ENCODE peak calls at places on chromosome 17, in six cellular contexts. One of them, this sample, is unnamed. For H3K27me3, the result is how much of the 10 kb centered on the place peaks cover.

GRCh38 chr17:43319293-43320124 is 79.3 kb upstream of the ARL4D start:
- DNase-seq in mesendoderm: no peak
- DNase-seq in PC-3: no peak
- DNase-seq in colonic mucosa: no peak
- DNase-seq in GM23248: no peak
- DNase-seq in astrocyte: no peak
- DNase-seq in this sample: no peak

GRCh38 chr17:82048571-82048971 is 3.0 kb downstream of the RFNG start:
- DNase-seq in mesendoderm: no peak
- DNase-seq in PC-3: no peak
- DNase-seq in colonic mucosa: no peak
- DNase-seq in GM23248: no peak
- DNase-seq in astrocyte: no peak
- DNase-seq in this sample: no peak

GRCh38 chr17:16129441-16129840 is 85.9 kb downstream of the NCOR1 start:
- DNase-seq in mesendoderm: no peak
- DNase-seq in PC-3: no peak
- DNase-seq in colonic mucosa: no peak
- DNase-seq in GM23248: no peak
- DNase-seq in astrocyte: no peak
- DNase-seq in this sample: no peak

GRCh38 chr17:6668219-6668618 is 16.7 kb downstream of the C17orf100 start:
- DNase-seq in mesendoderm: no peak
- DNase-seq in PC-3: no peak
- DNase-seq in colonic mucosa: no peak
- DNase-seq in GM23248: no peak
- DNase-seq in astrocyte: no peak
- DNase-seq in this sample: no peak

GRCh38 chr17:33385713-33386112 is 92.6 kb upstream of the ASIC2 start:
- DNase-seq in mesendoderm: peak
- DNase-seq in PC-3: no peak
- DNase-seq in colonic mucosa: no peak
- DNase-seq in GM23248: no peak
- DNase-seq in astrocyte: no peak
- DNase-seq in this sample: no peak

GRCh38 chr17:63370696-63371095 is 75.4 kb downstream of the CYB561 start:
- DNase-seq in mesendoderm: no peak
- DNase-seq in PC-3: no peak
- DNase-seq in colonic mucosa: no peak
- DNase-seq in GM23248: peak
- DNase-seq in astrocyte: peak
- DNase-seq in this sample: no peak

GRCh38 chr17:30021708-30022317 is 80.4 kb downstream of the EFCAB5 start:
- DNase-seq in mesendoderm: peak
- DNase-seq in PC-3: peak
- DNase-seq in colonic mucosa: peak
- DNase-seq in GM23248: peak
- DNase-seq in astrocyte: peak
- DNase-seq in this sample: peak

GRCh38 chr17:78364436-78365281 is 4.8 kb upstream of the SOCS3 start:
- DNase-seq in mesendoderm: peak
- DNase-seq in PC-3: no peak
- DNase-seq in colonic mucosa: no peak
- DNase-seq in GM23248: no peak
- DNase-seq in astrocyte: no peak
- DNase-seq in this sample: peak

GRCh38 chr17:27323538-27324212 is 29.8 kb downstream of the WSB1 start:
- DNase-seq in mesendoderm: peak
- DNase-seq in PC-3: peak
- DNase-seq in colonic mucosa: peak
- DNase-seq in GM23248: peak
- DNase-seq in astrocyte: no peak
- DNase-seq in this sample: peak

GRCh38 chr17:37671028-37671812 is 28.0 kb upstream of the DDX52 start:
- DNase-seq in mesendoderm: no peak
- DNase-seq in PC-3: no peak
- DNase-seq in colonic mucosa: peak
- DNase-seq in GM23248: no peak
- DNase-seq in astrocyte: no peak
- DNase-seq in this sample: no peak

GRCh38 chr17:63480826-63481487 is 4.1 kb downstream of the ACE start:
- DNase-seq in mesendoderm: no peak
- DNase-seq in PC-3: no peak
- DNase-seq in colonic mucosa: no peak
- DNase-seq in GM23248: no peak
- DNase-seq in astrocyte: no peak
- DNase-seq in this sample: no peak

GRCh38 chr17:50931003-50931878 is 65.1 kb upstream of the TOB1 start:
- DNase-seq in mesendoderm: peak
- DNase-seq in PC-3: peak
- DNase-seq in colonic mucosa: peak
- DNase-seq in GM23248: peak
- DNase-seq in astrocyte: peak
- DNase-seq in this sample: peak

GRCh38 chr17:57916925-57917858 is 38.0 kb downstream of the CUEDC1 start:
- DNase-seq in mesendoderm: peak
- DNase-seq in PC-3: peak
- DNase-seq in colonic mucosa: no peak
- DNase-seq in GM23248: no peak
- DNase-seq in astrocyte: no peak
- DNase-seq in this sample: no peak

GRCh38 chr17:63675231-63675606 is 24.7 kb downstream of the LIMD2 start:
- DNase-seq in mesendoderm: peak
- DNase-seq in PC-3: no peak
- DNase-seq in colonic mucosa: no peak
- DNase-seq in GM23248: no peak
- DNase-seq in astrocyte: no peak
- DNase-seq in this sample: no peak

GRCh38 chr17:77388384-77389306 is 247.9 kb downstream of the SEC14L1 start:
- DNase-seq in mesendoderm: no peak
- DNase-seq in PC-3: no peak
- DNase-seq in colonic mucosa: no peak
- DNase-seq in GM23248: peak
- DNase-seq in astrocyte: peak
- DNase-seq in this sample: peak

GRCh38 chr17:36721560-36722120 is 120.3 kb downstream of the MRM1 start:
- DNase-seq in mesendoderm: no peak
- DNase-seq in PC-3: no peak
- DNase-seq in colonic mucosa: no peak
- DNase-seq in GM23248: peak
- DNase-seq in astrocyte: no peak
- DNase-seq in this sample: no peak

GRCh38 chr17:68428498-68429172 is 28.7 kb downstream of the WIPI1 start:
- DNase-seq in mesendoderm: no peak
- DNase-seq in PC-3: no peak
- DNase-seq in colonic mucosa: no peak
- DNase-seq in GM23248: no peak
- DNase-seq in astrocyte: no peak
- DNase-seq in this sample: no peak

GRCh38 chr17:13835151-13835550 is 233.4 kb upstream of the HS3ST3A1 start:
- DNase-seq in mesendoderm: no peak
- DNase-seq in PC-3: no peak
- DNase-seq in colonic mucosa: no peak
- DNase-seq in GM23248: peak
- DNase-seq in astrocyte: no peak
- DNase-seq in this sample: no peak

GRCh38 chr17:13837417-13837816 is 231.9 kb upstream of the COX10 start:
- DNase-seq in mesendoderm: no peak
- DNase-seq in PC-3: no peak
- DNase-seq in colonic mucosa: no peak
- DNase-seq in GM23248: no peak
- DNase-seq in astrocyte: no peak
- DNase-seq in this sample: no peak

GRCh38 chr17:13833921-13834320 is 232.2 kb upstream of the HS3ST3A1 start:
- DNase-seq in mesendoderm: no peak
- DNase-seq in PC-3: no peak
- DNase-seq in colonic mucosa: no peak
- DNase-seq in GM23248: no peak
- DNase-seq in astrocyte: peak
- DNase-seq in this sample: no peak
- H3K27ac ChIP-seq in mesendoderm: no peak
- H3K27ac ChIP-seq in PC-3: no peak
- H3K27ac ChIP-seq in colonic mucosa: no peak
- H3K27ac ChIP-seq in GM23248: no peak
- H3K27ac ChIP-seq in astrocyte: no peak
- H3K27ac ChIP-seq in this sample: no peak

GRCh38 chr17:56679148-56679766 is 85.8 kb downstream of the NOG start:
- DNase-seq in mesendoderm: peak
- DNase-seq in PC-3: peak
- DNase-seq in colonic mucosa: no peak
- DNase-seq in GM23248: peak
- DNase-seq in astrocyte: no peak
- DNase-seq in this sample: no peak
- H3K27me3 ChIP-seq in mesendoderm: under half
- H3K27me3 ChIP-seq in PC-3: under half
- H3K27me3 ChIP-seq in colonic mucosa: under half
- H3K27me3 ChIP-seq in GM23248: under half
- H3K27me3 ChIP-seq in astrocyte: under half
- H3K27me3 ChIP-seq in this sample: under half

GRCh38 chr17:70091005-70091568 is 16.1 kb downstream of the KCNJ16 start:
- DNase-seq in mesendoderm: no peak
- DNase-seq in PC-3: no peak
- DNase-seq in colonic mucosa: no peak
- DNase-seq in GM23248: no peak
- DNase-seq in astrocyte: no peak
- DNase-seq in this sample: no peak

GRCh38 chr17:70084476-70084875 is 9.5 kb downstream of the KCNJ16 start:
- DNase-seq in mesendoderm: no peak
- DNase-seq in PC-3: no peak
- DNase-seq in colonic mucosa: no peak
- DNase-seq in GM23248: peak
- DNase-seq in astrocyte: no peak
- DNase-seq in this sample: peak

GRCh38 chr17:70081885-70082284 is 6.9 kb downstream of the KCNJ16 start:
- DNase-seq in mesendoderm: no peak
- DNase-seq in PC-3: no peak
- DNase-seq in colonic mucosa: no peak
- DNase-seq in GM23248: no peak
- DNase-seq in astrocyte: no peak
- DNase-seq in this sample: no peak

GRCh38 chr17:70089513-70090148 is 14.6 kb downstream of the KCNJ16 start:
- DNase-seq in mesendoderm: peak
- DNase-seq in PC-3: peak
- DNase-seq in colonic mucosa: peak
- DNase-seq in GM23248: no peak
- DNase-seq in astrocyte: no peak
- DNase-seq in this sample: no peak

GRCh38 chr17:70086468-70086867 is 11.4 kb downstream of the KCNJ16 start:
- DNase-seq in mesendoderm: no peak
- DNase-seq in PC-3: peak
- DNase-seq in colonic mucosa: no peak
- DNase-seq in GM23248: no peak
- DNase-seq in astrocyte: no peak
- DNase-seq in this sample: no peak
- H3K4me3 ChIP-seq in mesendoderm: no peak
- H3K4me3 ChIP-seq in PC-3: no peak
- H3K4me3 ChIP-seq in colonic mucosa: no peak
- H3K4me3 ChIP-seq in GM23248: no peak
- H3K4me3 ChIP-seq in astrocyte: no peak
- H3K4me3 ChIP-seq in this sample: no peak

DNA sequence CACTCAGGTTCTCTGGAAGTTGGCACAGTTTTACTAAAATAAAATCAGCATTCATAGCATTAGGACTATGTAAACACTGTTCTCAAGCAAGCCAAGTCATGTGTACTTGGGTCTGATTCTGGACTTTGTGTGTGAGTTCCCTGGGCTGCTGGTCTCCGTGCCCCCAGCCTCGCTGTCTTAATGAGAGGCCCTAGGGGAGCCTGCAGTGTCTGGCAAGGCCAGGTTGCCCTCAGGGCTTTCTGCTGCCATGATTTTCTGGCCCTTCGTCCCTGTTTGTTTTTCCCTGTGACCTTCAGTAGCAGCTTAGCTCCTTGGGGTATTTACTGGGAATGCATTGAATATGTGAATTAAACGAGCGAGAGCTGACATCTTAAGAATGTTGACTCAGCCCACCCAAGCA is 161.8 kb downstream of the RPTOR start:
- DNase-seq in mesendoderm: peak
- DNase-seq in PC-3: no peak
- DNase-seq in colonic mucosa: no peak
- DNase-seq in GM23248: no peak
- DNase-seq in astrocyte: no peak
- DNase-seq in this sample: no peak
- H3K27ac ChIP-seq in mesendoderm: peak
- H3K27ac ChIP-seq in PC-3: no peak
- H3K27ac ChIP-seq in colonic mucosa: no peak
- H3K27ac ChIP-seq in GM23248: no peak
- H3K27ac ChIP-seq in astrocyte: no peak
- H3K27ac ChIP-seq in this sample: no peak

GRCh38 chr17:47776330-47777197 is 43.5 kb downstream of the TBX21 start:
- DNase-seq in mesendoderm: peak
- DNase-seq in PC-3: peak
- DNase-seq in colonic mucosa: peak
- DNase-seq in GM23248: peak
- DNase-seq in astrocyte: peak
- DNase-seq in this sample: peak

GRCh38 chr17:47778184-47778635 is 43.4 kb downstream of the OSBPL7 start:
- DNase-seq in mesendoderm: no peak
- DNase-seq in PC-3: no peak
- DNase-seq in colonic mucosa: no peak
- DNase-seq in GM23248: peak
- DNase-seq in astrocyte: no peak
- DNase-seq in this sample: no peak

GRCh38 chr17:47775181-47775580 is 42.1 kb downstream of the TBX21 start:
- DNase-seq in mesendoderm: no peak
- DNase-seq in PC-3: no peak
- DNase-seq in colonic mucosa: no peak
- DNase-seq in GM23248: no peak
- DNase-seq in astrocyte: no peak
- DNase-seq in this sample: no peak
- H3K27me3 ChIP-seq in mesendoderm: under half
- H3K27me3 ChIP-seq in PC-3: under half
- H3K27me3 ChIP-seq in colonic mucosa: under half
- H3K27me3 ChIP-seq in GM23248: under half
- H3K27me3 ChIP-seq in astrocyte: under half
- H3K27me3 ChIP-seq in this sample: under half